ENCODE peak calls at places on chromosomes 7 and 10, in nine cellular contexts. M is GM06990, Z is smooth muscle cell of the brain vasculature, D is memory B cell, O is cardiac fibroblast, Y is neural crest cell, G is astrocyte of the hippocampus, W is NB4, S is BJ. L is an unnamed sample.

GRCh38 chr7:120201290-120201689 is 71.7 kb upstream of the KCND2 start:
- DNase-seq in O (no peak), Z (no peak), M (no peak), D (no peak), W (no peak), S (no peak), G (no peak), Y (no peak), L (no peak)

GRCh38 chr7:30459591-30460245 is 18.9 kb downstream of the NOD1 start:
- DNase-seq in O (peak; percentile 97), D (no peak), Z (peak; percentile 65), G (peak; percentile 85), Y (no peak), S (peak; percentile 94), W (peak; percentile 65), M (no peak), L (no peak)

GRCh38 chr10:69703256-69703655 is 73.2 kb downstream of the FAM241B start:
- DNase-seq in S (no peak), W (no peak), Y (no peak), G (no peak), Z (no peak), O (peak; percentile 5), D (no peak), M (no peak), L (no peak)

GRCh38 chr7:43135129-43135528 is 22.7 kb downstream of the HECW1 start:
- DNase-seq in W (no peak), D (no peak), S (no peak), Z (no peak), Y (no peak), G (no peak), M (no peak), O (no peak), L (no peak)

GRCh38 chr7:115561341-115562110 is 469.0 kb downstream of the TFEC start:
- DNase-seq in M (no peak), G (peak; percentile 80), Y (no peak), W (no peak), O (peak; percentile 94), S (peak; percentile 82), Z (no peak), D (no peak), L (no peak)

GRCh38 chr7:134684165-134684564 is 37.5 kb downstream of the BPGM start:
- DNase-seq in D (no peak), G (no peak), Y (no peak), M (no peak), Z (no peak), S (no peak), O (no peak), W (no peak), L (no peak)

GRCh38 chr7:120792091-120792860 is 65.7 kb downstream of the TSPAN12 start:
- DNase-seq in W (peak; percentile 73), Z (peak; percentile 49), G (peak; percentile 77), M (peak; percentile 42), S (no peak), D (peak; percentile 61), Y (peak; percentile 77), O (peak; percentile 83), L (no peak)

GRCh38 chr7:51085034-51085692 is 231.4 kb downstream of the COBL start:
- DNase-seq in S (no peak), M (no peak), Y (no peak), O (no peak), G (no peak), D (no peak), W (no peak), Z (no peak), L (no peak)

GRCh38 chr7:104814671-104815400 is 199.2 kb upstream of the KMT2E start:
- DNase-seq in W (no peak), G (no peak), Z (no peak), M (no peak), Y (no peak), S (no peak), D (no peak), O (no peak), L (no peak)

GRCh38 chr10:27534341-27534740 is 30.2 kb downstream of the RAB18 start:
- DNase-seq in O (no peak), Y (no peak), W (no peak), D (no peak), S (no peak), G (no peak), M (no peak), Z (no peak), L (no peak)

GRCh38 chr10:25492040-25492439 is 317.2 kb downstream of the GPR158 start:
- DNase-seq in G (no peak), W (no peak), D (no peak), Z (no peak), Y (no peak), S (no peak), M (no peak), O (no peak), L (no peak)

GRCh38 chr10:132396495-132397035 is 435 bp upstream of the PWWP2B start:
- DNase-seq in M (peak; percentile 41), O (peak; percentile 48), Y (peak; percentile 53), G (peak; percentile 83), S (no peak), D (no peak), W (peak; percentile 82), Z (no peak), L (no peak)

GRCh38 chr7:93117852-93118530 is at the start of gene SAMD9:
- DNase-seq in O (peak; percentile 87), G (peak; percentile 78), S (peak; percentile 26), Y (no peak), D (peak; percentile 16), W (peak; percentile 93), M (peak; percentile 54), Z (peak; percentile 69), L (peak; percentile 6)